ENCODE peak calls at places on chromosome 9, in four cellular contexts. Q is sigmoid colon, T is mammary epithelial cell, I is HepG2. N is an unnamed sample.

GRCh38 chr9:88652876-88653275 is 117.9 kb downstream of the NXNL2 start:
- DNase-seq in Q (no peak), I (no peak), T (no peak), N (no peak)

GRCh38 chr9:98280162-98280561 is 24.7 kb upstream of the TBC1D2 start:
- DNase-seq in I (no peak), T (no peak), Q (no peak), N (no peak)

GRCh38 chr9:89663264-89663970 is 58.6 kb downstream of the GADD45G start:
- DNase-seq in I (no peak), Q (peak), T (no peak), N (no peak)

GRCh38 chr9:114000063-114000454 is 78.0 kb downstream of the AMBP start:
- DNase-seq in T (no peak), Q (peak), I (no peak), N (no peak)

GRCh38 chr9:135978650-135979461 is 17.7 kb upstream of the UBAC1 start:
- DNase-seq in T (no peak), I (no peak), Q (no peak), N (no peak)

GRCh38 chr9:123348317-123348992 is 7.5 kb upstream of the CRB2 start:
- DNase-seq in T (no peak), Q (no peak), I (no peak), N (no peak)

GRCh38 chr9:133876836-133877235 is 115.3 kb downstream of the VAV2 start:
- DNase-seq in Q (no peak), T (peak), I (no peak), N (no peak)

GRCh38 chr9:124258765-124259272 is 1.1 kb downstream of the NEK6 start:
- DNase-seq in Q (no peak), T (peak), I (peak), N (no peak)

GRCh38 chr9:110148868-110149267 is 59.1 kb downstream of the C9orf152 start:
- DNase-seq in T (no peak), I (no peak), Q (no peak), N (peak)

GRCh38 chr9:98083059-98083458 is 26.5 kb downstream of the NANS start:
- DNase-seq in T (no peak), Q (no peak), I (no peak), N (no peak)

GRCh38 chr9:92377904-92378303 is 26.5 kb downstream of the OGN start:
- DNase-seq in T (no peak), I (no peak), Q (no peak), N (no peak)

GRCh38 chr9:127452481-127453092 is 1.3 kb downstream of the LRSAM1 start:
- DNase-seq in T (peak), I (peak), Q (peak), N (no peak)
- TF ChIP-seq CTCF in T (no peak), I (no peak), Q (no peak), N (no peak)

DNA sequence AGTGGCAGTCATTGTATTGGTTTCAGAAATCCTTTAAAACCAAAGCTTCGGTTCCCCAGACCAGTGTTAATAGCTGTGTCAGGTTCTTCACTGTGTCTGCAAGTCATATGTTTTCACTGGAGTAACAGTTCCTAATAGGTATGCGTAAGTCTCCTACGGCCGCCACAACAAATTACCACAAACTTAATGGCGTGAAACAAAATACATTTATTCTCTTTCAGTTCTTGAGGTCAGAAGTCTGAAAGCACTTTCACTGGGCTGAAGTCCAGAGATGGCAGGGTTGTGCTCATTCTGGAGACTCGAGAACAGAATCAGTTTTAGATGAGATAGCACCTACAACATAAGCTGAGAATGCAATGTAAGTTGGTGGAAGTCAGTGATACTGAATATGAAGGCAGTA is 556.2 kb downstream of the TLE4 start:
- DNase-seq in Q (no peak), I (no peak), T (no peak), N (no peak)
- TF ChIP-seq CTCF in Q (no peak), I (no peak), T (no peak), N (no peak)

GRCh38 chr9:104746285-104746684 is 1.2 kb upstream of the NIPSNAP3A start:
- DNase-seq in I (no peak), Q (no peak), T (no peak), N (no peak)

GRCh38 chr9:104748359-104749031 is 1.0 kb downstream of the NIPSNAP3A start:
- DNase-seq in I (peak), Q (no peak), T (peak), N (no peak)

GRCh38 chr9:104747245-104747564 is 278 bp upstream of the NIPSNAP3A start:
- DNase-seq in Q (no peak), I (no peak), T (no peak), N (no peak)

GRCh38 chr9:104746798-104747197 is 685 bp upstream of the NIPSNAP3A start:
- DNase-seq in I (no peak), T (no peak), Q (no peak), N (no peak)

GRCh38 chr9:104747565-104748358 is at the start of gene NIPSNAP3A:
- DNase-seq in I (peak), T (peak), Q (peak), N (no peak)
- TF ChIP-seq CTCF in I (peak), T (no peak), Q (no peak), N (no peak)

GRCh38 chr9:22009563-22009867 is 410 bp upstream of the CDKN2B start:
- DNase-seq in Q (no peak), I (no peak), T (no peak), N (no peak)
- TF ChIP-seq CTCF in Q (no peak), I (no peak), T (no peak), N (peak)